ENCODE peak calls at places on chromosomes 3 and 15, in eight cellular contexts. H, I, V, S, K, G, M and D are unnamed samples.
A peak's percentile ranks its signal among the peaks of the same experiment; 100 is the strongest.

GRCh38 chr15:47750030-47750739 is 32.9 kb downstream of the SEMA6D start:
- DNase-seq in H (no peak), I (peak; percentile 91), V (no peak), S (peak; percentile 76), K (no peak), G (no peak), M (no peak), D (no peak)

GRCh38 chr3:62415312-62415791 is 42.0 kb upstream of the FEZF2 start:
- DNase-seq in H (no peak), I (no peak), V (no peak), S (no peak), K (no peak), G (no peak), M (no peak), D (no peak)

GRCh38 chr15:29668120-29668602 is 154.1 kb downstream of the TJP1 start:
- DNase-seq in H (peak; percentile 62), I (peak; percentile 88), V (peak; percentile 83), S (peak; percentile 81), K (peak; percentile 97), G (peak; percentile 85), M (peak; percentile 76), D (peak; percentile 80)

GRCh38 chr15:58401991-58402649 is 29.7 kb upstream of the LIPC start:
- DNase-seq in H (peak; percentile 25), I (no peak), V (no peak), S (no peak), K (no peak), G (no peak), M (no peak), D (no peak)

GRCh38 chr3:150062492-150062891 is 91.8 kb upstream of the PFN2 start:
- DNase-seq in H (no peak), I (peak; percentile 81), V (no peak), S (no peak), K (no peak), G (no peak), M (no peak), D (no peak)

GRCh38 chr3:122100591-122101491 is 45.7 kb downstream of the CD86 start:
- DNase-seq in H (no peak), I (no peak), V (no peak), S (no peak), K (peak; percentile 30), G (no peak), M (no peak), D (no peak)

GRCh38 chr3:133859381-133860245 is 36.1 kb downstream of the RAB6B start:
- DNase-seq in H (no peak), I (no peak), V (no peak), S (peak; percentile 33), K (no peak), G (no peak), M (no peak), D (no peak)

GRCh38 chr3:131543714-131544113 is 40.9 kb upstream of the MRPL3 start:
- DNase-seq in H (peak; percentile 63), I (peak; percentile 84), V (peak; percentile 42), S (peak; percentile 47), K (peak; percentile 73), G (peak; percentile 76), M (peak; percentile 84), D (peak; percentile 85)

GRCh38 chr3:31962801-31963205 is 18.3 kb downstream of the OSBPL10 start:
- DNase-seq in H (no peak), I (peak; percentile 20), V (no peak), S (no peak), K (peak; percentile 55), G (no peak), M (no peak), D (no peak)

GRCh38 chr3:151770941-151771340 is 37.2 kb downstream of the AADACL2 start:
- DNase-seq in H (peak; percentile 20), I (no peak), V (peak; percentile 40), S (peak; percentile 52), K (peak; percentile 74), G (peak; percentile 73), M (no peak), D (peak; percentile 75)

GRCh38 chr3:96209703-96210102 is 604.7 kb upstream of the EPHA6 start:
- DNase-seq in H (no peak), I (no peak), V (no peak), S (no peak), K (peak; percentile 2), G (no peak), M (no peak), D (no peak)

GRCh38 chr3:70871909-70872656 is 559.6 kb upstream of the MDFIC2 start:
- DNase-seq in H (peak; percentile 47), I (peak; percentile 93), V (no peak), S (no peak), K (peak; percentile 46), G (no peak), M (no peak), D (no peak)

GRCh38 chr3:154389861-154390260 is 40.1 kb downstream of the GPR149 start:
- DNase-seq in H (no peak), I (no peak), V (no peak), S (no peak), K (no peak), G (no peak), M (no peak), D (no peak)

GRCh38 chr3:142353571-142353970 is 94.3 kb downstream of the XRN1 start:
- DNase-seq in H (no peak), I (peak; percentile 29), V (no peak), S (no peak), K (no peak), G (no peak), M (no peak), D (no peak)

GRCh38 chr3:42264399-42265058 is 1.5 kb downstream of the CCK start:
- DNase-seq in H (no peak), I (peak; percentile 16), V (peak; percentile 19), S (peak; percentile 54), K (peak; percentile 46), G (peak; percentile 65), M (peak; percentile 80), D (peak; percentile 37)

GRCh38 chr3:133828576-133829309 is 23.1 kb downstream of the SRPRB start:
- DNase-seq in H (no peak), I (no peak), V (no peak), S (no peak), K (no peak), G (no peak), M (no peak), D (no peak)

GRCh38 chr3:178646205-178646604 is 110.0 kb downstream of the KCNMB2 start:
- DNase-seq in H (no peak), I (no peak), V (no peak), S (no peak), K (no peak), G (no peak), M (no peak), D (no peak)

GRCh38 chr3:49120438-49121135 is at the start of gene USP19:
- DNase-seq in H (peak; percentile 96), I (peak; percentile 90), V (peak; percentile 97), S (peak; percentile 98), K (peak; percentile 91), G (peak; percentile 98), M (peak; percentile 98), D (peak; percentile 95)
- TF ChIP-seq POLR2A in H (peak; percentile 88), I (peak; percentile 74), V (peak; percentile 90), S (peak; percentile 85), K (peak; percentile 62), G (peak; percentile 44), M (peak; percentile 86), D (peak; percentile 81)

GRCh38 chr15:74432968-74433591 is 678 bp downstream of the SEMA7A start:
- DNase-seq in H (no peak), I (no peak), V (no peak), S (no peak), K (no peak), G (no peak), M (no peak), D (no peak)

GRCh38 chr15:74432271-74432967 is 1.3 kb downstream of the SEMA7A start:
- DNase-seq in H (no peak), I (no peak), V (no peak), S (no peak), K (no peak), G (no peak), M (no peak), D (no peak)

GRCh38 chr15:74430510-74430951 is 3.2 kb downstream of the SEMA7A start:
- DNase-seq in H (no peak), I (no peak), V (no peak), S (no peak), K (no peak), G (no peak), M (no peak), D (no peak)

GRCh38 chr15:74431116-74431515 is 2.6 kb downstream of the SEMA7A start:
- DNase-seq in H (no peak), I (no peak), V (no peak), S (no peak), K (no peak), G (no peak), M (no peak), D (no peak)

GRCh38 chr15:74431645-74432044 is 2.1 kb downstream of the SEMA7A start:
- DNase-seq in H (no peak), I (no peak), V (no peak), S (no peak), K (no peak), G (no peak), M (no peak), D (no peak)
- H3K4me3 ChIP-seq in H (no peak overlapping the region), I (no peak overlapping the region), V (no peak overlapping the region), S (no peak overlapping the region), K (no peak overlapping the region), G (no peak overlapping the region), M (no peak overlapping the region), D (no peak overlapping the region)

GRCh38 chr15:67914028-67914427 is 74.2 kb upstream of the RNU6-1 start:
- DNase-seq in H (no peak), I (no peak), V (no peak), S (no peak), K (no peak), G (no peak), M (no peak), D (no peak)

GRCh38 chr15:67908756-67909155 is 68.9 kb upstream of the RNU6-1 start:
- DNase-seq in H (no peak), I (no peak), V (no peak), S (no peak), K (no peak), G (no peak), M (no peak), D (no peak)

GRCh38 chr15:67915374-67916050 is 75.7 kb upstream of the RNU6-1 start:
- DNase-seq in H (peak; percentile 79), I (no peak), V (peak; percentile 77), S (peak; percentile 61), K (peak; percentile 97), G (peak; percentile 92), M (peak; percentile 96), D (peak; percentile 92)

GRCh38 chr15:67914537-67915373 is 74.9 kb upstream of the RNU6-1 start:
- DNase-seq in H (peak; percentile 87), I (peak; percentile 28), V (peak; percentile 64), S (peak; percentile 53), K (peak; percentile 93), G (peak; percentile 74), M (peak; percentile 92), D (peak; percentile 91)

DNA sequence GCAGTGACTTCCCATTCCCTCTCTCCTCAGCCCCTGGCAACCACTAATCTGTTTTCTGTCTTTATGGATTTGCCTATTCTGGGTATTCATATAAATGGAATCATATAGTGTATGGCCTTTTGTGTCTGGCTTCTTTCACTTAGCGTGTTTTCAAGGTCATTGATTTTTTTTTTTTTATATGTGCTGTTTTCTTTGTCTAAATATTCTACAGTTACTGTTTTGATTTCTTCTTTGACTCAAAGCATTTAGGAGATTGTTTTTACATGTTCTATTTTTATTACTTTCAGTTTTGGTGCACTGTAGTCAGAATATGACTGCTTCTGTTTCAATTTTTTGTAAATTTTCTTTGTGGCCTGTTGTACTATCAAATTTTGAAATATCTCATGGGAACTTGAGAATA is 71.9 kb upstream of the RNU6-1 start:
- DNase-seq in H (no peak), I (no peak), V (no peak), S (no peak), K (no peak), G (no peak), M (no peak), D (no peak)
- H3K4me1 ChIP-seq in H (peaks cover 6% of the 10 kb centered on the region), I (peaks cover 11% of the 10 kb centered on the region), V (peaks cover 13% of the 10 kb centered on the region), S (no peaks in the 10 kb centered on the region), K (peaks cover 26% of the 10 kb centered on the region), G (peaks cover 54% of the 10 kb centered on the region), M (peaks cover 21% of the 10 kb centered on the region), D (peaks cover 23% of the 10 kb centered on the region)

GRCh38 chr15:52179278-52180195 is 11.7 kb downstream of the GNB5 start:
- DNase-seq in H (peak; percentile 90), I (peak; percentile 70), V (peak; percentile 90), S (peak; percentile 96), K (peak; percentile 90), G (peak; percentile 87), M (peak; percentile 95), D (peak; percentile 89)
- TF ChIP-seq POLR2A in H (peak; percentile 74), I (peak; percentile 60), V (peak; percentile 41), S (peak; percentile 12), K (peak; percentile 90), G (no peak), M (no peak), D (peak; percentile 81)